ENCODE peak calls at places on chromosomes 1 and 21, in six cellular contexts. F, Y, V, A, E and M are unnamed samples.

GRCh38 chr1:54372978-54373377 is 33.2 kb downstream of the SSBP3 start:
- DNase-seq in F (no peak), Y (no peak), V (no peak), A (no peak), E (peak; percentile 55), M (peak; percentile 15)

GRCh38 chr1:24319962-24320361 is 805 bp downstream of the GRHL3 start:
- DNase-seq in F (no peak), Y (no peak), V (no peak), A (no peak), E (no peak), M (no peak)

GRCh38 chr1:92502247-92502646 is 15.5 kb upstream of the GFI1 start:
- DNase-seq in F (no peak), Y (no peak), V (no peak), A (no peak), E (no peak), M (no peak)

GRCh38 chr1:53278294-53278693 is 40.0 kb upstream of the MAGOH start:
- DNase-seq in F (peak; percentile 17), Y (peak; percentile 84), V (peak; percentile 36), A (peak; percentile 4), E (no peak), M (peak; percentile 46)

GRCh38 chr1:95118019-95118499 is 904 bp downstream of the TLCD4 start:
- DNase-seq in F (peak; percentile 11), Y (peak; percentile 31), V (no peak), A (no peak), E (no peak), M (peak; percentile 7)

GRCh38 chr1:71834570-71835441 is 447.5 kb downstream of the NEGR1 start:
- DNase-seq in F (no peak), Y (no peak), V (peak; percentile 38), A (no peak), E (no peak), M (no peak)

GRCh38 chr1:183870351-183871077 is 65.6 kb downstream of the RGL1 start:
- DNase-seq in F (no peak), Y (no peak), V (no peak), A (no peak), E (no peak), M (no peak)

GRCh38 chr1:61436016-61436415 is 288.9 kb downstream of the TM2D1 start:
- DNase-seq in F (no peak), Y (no peak), V (peak; percentile 98), A (no peak), E (no peak), M (peak; percentile 21)

GRCh38 chr1:243926803-243927245 is 76.8 kb upstream of the AKT3 start:
- DNase-seq in F (peak; percentile 77), Y (no peak), V (peak; percentile 96), A (no peak), E (no peak), M (no peak)

GRCh38 chr21:32437729-32438128 is 25.2 kb downstream of the EVA1C start:
- DNase-seq in F (no peak), Y (no peak), V (peak; percentile 93), A (no peak), E (no peak), M (no peak)

GRCh38 chr1:33045246-33045645 is 8.6 kb upstream of the AK2 start:
- DNase-seq in F (peak; percentile 29), Y (peak; percentile 37), V (no peak), A (peak; percentile 47), E (no peak), M (peak; percentile 54)

GRCh38 chr1:9529190-9529589 is 10.1 kb upstream of the SLC25A33 start:
- DNase-seq in F (no peak), Y (peak; percentile 31), V (no peak), A (no peak), E (no peak), M (no peak)

GRCh38 chr1:25913166-25913565 is 6.9 kb upstream of the STMN1 start:
- DNase-seq in F (no peak), Y (no peak), V (no peak), A (no peak), E (no peak), M (no peak)

GRCh38 chr1:203052556-203053059 is 26.3 kb downstream of the PPFIA4 start:
- DNase-seq in F (no peak), Y (no peak), V (no peak), A (no peak), E (no peak), M (no peak)

GRCh38 chr1:208203848-208204609 is 40.2 kb downstream of the PLXNA2 start:
- DNase-seq in F (no peak), Y (no peak), V (peak; percentile 89), A (no peak), E (no peak), M (no peak)

GRCh38 chr1:68453060-68453665 is 3.4 kb upstream of the RPE65 start:
- DNase-seq in F (no peak), Y (no peak), V (no peak), A (no peak), E (no peak), M (no peak)

GRCh38 chr21:44377201-44377921 is 23.9 kb downstream of the TRPM2 start:
- DNase-seq in F (no peak), Y (peak; percentile 34), V (no peak), A (no peak), E (no peak), M (peak; percentile 50)

GRCh38 chr1:172916126-172916525 is 134.6 kb downstream of the TNFSF18 start:
- DNase-seq in F (no peak), Y (no peak), V (no peak), A (no peak), E (no peak), M (no peak)

GRCh38 chr1:206907304-206907991 is 10.2 kb downstream of the IL24 start:
- DNase-seq in F (peak; percentile 67), Y (peak; percentile 80), V (no peak), A (peak; percentile 9), E (no peak), M (peak; percentile 21)

GRCh38 chr1:54001620-54002019 is 16.4 kb downstream of the LDLRAD1 start:
- DNase-seq in F (no peak), Y (no peak), V (no peak), A (peak; percentile 21), E (no peak), M (no peak)

GRCh38 chr1:217494767-217495166 is 136.1 kb downstream of the GPATCH2 start:
- DNase-seq in F (no peak), Y (no peak), V (no peak), A (no peak), E (peak; percentile 26), M (no peak)

GRCh38 chr1:8016244-8017241 is 9.6 kb downstream of the ERRFI1 start:
- DNase-seq in F (no peak), Y (no peak), V (no peak), A (no peak), E (no peak), M (peak; percentile 32)

GRCh38 chr1:246609632-246610031 is 43.4 kb downstream of the CNST start:
- DNase-seq in F (no peak), Y (no peak), V (no peak), A (no peak), E (no peak), M (no peak)

GRCh38 chr1:161886589-161886988 is 120.5 kb downstream of the ATF6 start:
- DNase-seq in F (no peak), Y (no peak), V (no peak), A (no peak), E (no peak), M (no peak)

GRCh38 chr1:172955161-172955821 is 95.5 kb downstream of the TNFSF18 start:
- DNase-seq in F (no peak), Y (no peak), V (peak; percentile 85), A (no peak), E (no peak), M (no peak)

GRCh38 chr1:96372881-96373280 is 348.7 kb upstream of the PTBP2 start:
- DNase-seq in F (no peak), Y (no peak), V (no peak), A (no peak), E (no peak), M (no peak)

GRCh38 chr1:96366516-96366915 is 355.1 kb upstream of the PTBP2 start:
- DNase-seq in F (no peak), Y (no peak), V (no peak), A (no peak), E (no peak), M (no peak)

GRCh38 chr1:96367791-96368190 is 353.8 kb upstream of the PTBP2 start:
- DNase-seq in F (no peak), Y (no peak), V (no peak), A (no peak), E (no peak), M (no peak)

GRCh38 chr1:96374076-96374762 is 347.4 kb upstream of the PTBP2 start:
- DNase-seq in F (no peak), Y (no peak), V (peak; percentile 57), A (no peak), E (no peak), M (no peak)

GRCh38 chr1:96370752-96371151 is 350.8 kb upstream of the PTBP2 start:
- DNase-seq in F (peak; percentile 7), Y (no peak), V (peak; percentile 93), A (no peak), E (no peak), M (no peak)
- TF ChIP-seq MYC in F (no peak), Y (no peak), V (no peak), A (no peak), E (no peak), M (no peak)

DNA sequence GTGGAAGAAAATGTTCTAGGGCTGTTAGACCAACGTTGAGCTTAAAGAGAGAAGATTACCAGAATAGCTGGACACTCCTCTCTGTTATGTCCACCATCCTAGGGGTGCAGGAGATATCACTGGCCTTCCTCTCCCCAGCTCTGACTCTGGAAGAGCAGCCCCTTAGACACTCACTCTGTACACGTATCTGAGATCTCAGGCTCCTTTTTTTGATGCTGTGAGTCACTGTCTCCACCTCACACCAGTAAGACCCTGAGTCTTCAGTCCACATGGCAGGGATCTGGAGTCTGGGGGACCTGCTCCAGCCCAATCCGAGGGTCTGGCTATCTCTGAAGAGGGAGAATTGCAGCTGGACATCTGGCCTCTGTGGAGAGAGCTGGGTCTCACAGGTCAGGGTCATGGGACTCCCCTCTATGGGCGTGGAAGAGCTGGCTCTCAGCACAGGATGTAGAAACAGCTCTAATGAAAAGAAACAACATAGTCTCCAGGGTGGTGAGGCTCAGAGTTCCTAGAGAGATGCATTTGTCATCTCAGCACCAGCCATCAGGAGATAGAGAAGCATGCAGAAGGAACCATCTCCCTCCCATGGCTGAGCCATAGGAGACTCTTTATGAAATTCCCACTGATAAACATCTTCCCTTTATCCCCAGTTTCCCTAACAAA is 3.5 kb downstream of the FCRL3 start:
- DNase-seq in F (no peak), Y (no peak), V (no peak), A (no peak), E (no peak), M (no peak)
- H3K4me3 ChIP-seq in F (no peak overlapping the region), Y (no peak overlapping the region), V (no peak overlapping the region), A (no peak overlapping the region), E (no peak overlapping the region), M (no peak overlapping the region)

DNA sequence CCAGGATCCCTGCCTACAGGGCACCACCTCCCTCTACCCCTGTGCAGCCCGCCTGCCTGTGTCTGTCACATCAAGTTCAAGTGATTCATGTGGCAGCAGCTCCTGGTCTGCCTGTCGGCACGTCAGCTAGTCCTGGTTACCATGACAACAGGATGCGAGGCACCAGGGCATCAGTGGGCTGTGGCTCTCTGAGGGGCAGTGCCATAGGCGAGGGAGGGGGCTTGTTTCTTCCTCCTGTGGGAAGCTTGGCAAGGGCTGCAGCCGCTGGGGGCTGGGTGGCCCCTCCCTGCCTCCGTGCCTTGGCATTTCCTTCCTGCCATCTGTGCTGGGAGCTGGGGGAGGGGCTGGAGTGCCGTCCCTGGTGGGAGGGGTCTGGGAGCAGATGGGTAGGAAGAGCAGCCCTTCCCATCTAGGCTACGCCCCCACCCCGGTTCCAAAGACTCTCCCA is 43.1 kb downstream of the FOXO6 start:
- DNase-seq in F (peak; percentile 36), Y (no peak), V (peak; percentile 40), A (no peak), E (no peak), M (peak; percentile 34)
- TF ChIP-seq MYC in F (no peak), Y (no peak), V (no peak), A (no peak), E (no peak), M (no peak)

GRCh38 chr1:231940116-231940515 is 313.5 kb downstream of the DISC1 start:
- DNase-seq in F (no peak), Y (no peak), V (no peak), A (no peak), E (no peak), M (no peak)
- H3K4me3 ChIP-seq in F (no peak overlapping the region), Y (no peak overlapping the region), V (no peak overlapping the region), A (no peak overlapping the region), E (no peak overlapping the region), M (no peak overlapping the region)